ENCODE peak calls at places on chromosomes 11 and 22, in six cellular contexts. N, T, O, J, Y and E are unnamed samples.

GRCh38 chr11:21615871-21616270 is 577.0 kb upstream of the ANO5 start:
- DNase-seq in J (no peak), T (no peak), N (no peak), Y (no peak), O (no peak), E (no peak)

GRCh38 chr22:22923930-22924329 is 36.3 kb downstream of the IGLL5 start:
- DNase-seq in Y (no peak), J (no peak), T (no peak), O (no peak), N (no peak), E (no peak)

GRCh38 chr22:21933413-21933812 is 19.2 kb downstream of the PPM1F start:
- DNase-seq in T (no peak), Y (no peak), O (no peak), N (no peak), J (no peak), E (no peak)

GRCh38 chr22:45867118-45867905 is 109.7 kb downstream of the WNT7B start:
- DNase-seq in T (no peak), J (peak; percentile 41), Y (no peak), O (no peak), N (no peak), E (peak; percentile 70)

GRCh38 chr11:69234171-69234570 is 59.8 kb upstream of the MYEOV start:
- DNase-seq in J (no peak), N (no peak), T (no peak), O (no peak), Y (no peak), E (no peak)

GRCh38 chr11:11973361-11973800 is 35.0 kb downstream of the DKK3 start:
- DNase-seq in J (peak; percentile 39), N (no peak), O (no peak), Y (peak; percentile 86), T (peak; percentile 71), E (peak; percentile 87)

GRCh38 chr22:35746248-35746647 is 28.6 kb downstream of the APOL5 start:
- DNase-seq in N (no peak), J (no peak), T (no peak), O (no peak), Y (no peak), E (no peak)

GRCh38 chr11:83064011-83064410 is 7.7 kb downstream of the RAB30 start:
- DNase-seq in Y (no peak), T (no peak), N (no peak), O (no peak), J (no peak), E (no peak)

GRCh38 chr11:85249482-85249881 is 377.7 kb downstream of the DLG2 start:
- DNase-seq in T (no peak), N (no peak), Y (no peak), J (no peak), O (no peak), E (no peak)

GRCh38 chr11:104526006-104526405 is 362.1 kb upstream of the PDGFD start:
- DNase-seq in O (no peak), N (no peak), T (no peak), Y (no peak), J (no peak), E (no peak)

GRCh38 chr11:65110354-65110861 is 1.3 kb upstream of the TM7SF2 start:
- DNase-seq in J (peak; percentile 87), Y (peak; percentile 89), O (peak; percentile 52), T (peak; percentile 48), N (peak; percentile 83), E (peak; percentile 86)

GRCh38 chr11:37333345-37333744 is 735.3 kb upstream of the RAG2 start:
- DNase-seq in N (no peak), O (no peak), T (no peak), Y (no peak), J (no peak), E (no peak)

GRCh38 chr22:46054091-46054877 is 77.3 kb upstream of the WNT7B start:
- DNase-seq in N (no peak), J (peak; percentile 78), O (no peak), T (no peak), Y (no peak), E (peak; percentile 83)

GRCh38 chr11:128336203-128336602 is 251.2 kb downstream of the ETS1 start:
- DNase-seq in T (peak; percentile 49), Y (no peak), O (peak; percentile 76), J (peak; percentile 88), N (no peak), E (peak; percentile 78)

GRCh38 chr11:36222755-36223635 is 66.2 kb downstream of the COMMD9 start:
- DNase-seq in N (no peak), J (no peak), Y (no peak), O (no peak), T (peak; percentile 11), E (peak; percentile 38)

GRCh38 chr11:2892215-2893020 is 6.8 kb upstream of the CDKN1C start:
- DNase-seq in N (peak; percentile 34), T (no peak), Y (peak; percentile 17), O (no peak), J (peak; percentile 41), E (peak; percentile 74)

GRCh38 chr22:27627901-27628300 is 173.7 kb downstream of the MN1 start:
- DNase-seq in N (no peak), J (no peak), Y (no peak), O (no peak), T (no peak), E (no peak)

GRCh38 chr11:45470151-45471001 is 184.2 kb upstream of the SYT13 start:
- DNase-seq in N (no peak), T (no peak), J (peak; percentile 63), O (no peak), Y (no peak), E (peak; percentile 94)

GRCh38 chr11:19777342-19778102 is 64.9 kb downstream of the NAV2 start:
- DNase-seq in N (no peak), Y (no peak), T (no peak), J (peak; percentile 85), O (no peak), E (peak; percentile 23)

GRCh38 chr11:58796333-58797049 is 48.0 kb downstream of the GLYATL2 start:
- DNase-seq in J (no peak), N (no peak), T (no peak), O (no peak), Y (peak; percentile 2), E (no peak)

GRCh38 chr22:46936378-46936916 is 174.0 kb downstream of the TBC1D22A start:
- DNase-seq in T (no peak), N (no peak), Y (no peak), J (no peak), O (no peak), E (no peak)

GRCh38 chr22:24011735-24012068 is 598 bp downstream of the CABIN1 start:
- DNase-seq in O (no peak), T (peak; percentile 1), J (peak; percentile 5), N (no peak), Y (no peak), E (no peak)

GRCh38 chr11:58024601-58025091 is 965 bp downstream of the OR9Q1 start:
- DNase-seq in N (no peak), J (peak; percentile 61), T (no peak), Y (no peak), O (no peak), E (peak; percentile 39)

GRCh38 chr11:128469220-128469619 is 118.1 kb downstream of the ETS1 start:
- DNase-seq in J (no peak), Y (no peak), T (no peak), N (no peak), O (no peak), E (no peak)

GRCh38 chr11:72179049-72179803 is 12.7 kb upstream of the FOLR1 start:
- DNase-seq in Y (no peak), O (no peak), T (no peak), J (no peak), N (no peak), E (no peak)

GRCh38 chr11:20243974-20244373 is 83.7 kb upstream of the DBX1 start:
- DNase-seq in Y (no peak), T (no peak), N (no peak), J (peak; percentile 8), O (no peak), E (no peak)

GRCh38 chr22:41589260-41589600 is 410 bp downstream of the PMM1 start:
- DNase-seq in N (no peak), T (no peak), Y (no peak), O (no peak), J (peak; percentile 23), E (peak; percentile 44)

GRCh38 chr11:1055990-1056771 is 18.5 kb upstream of the MUC2 start:
- DNase-seq in Y (no peak), T (no peak), N (no peak), J (no peak), O (no peak), E (no peak)

GRCh38 chr11:61700720-61701119 is 20.5 kb downstream of the DAGLA start:
- DNase-seq in J (no peak), O (no peak), N (no peak), Y (no peak), T (no peak), E (no peak)

GRCh38 chr11:5285703-5286102 is 16.0 kb upstream of the HBE1 start:
- DNase-seq in Y (no peak), T (no peak), O (no peak), J (no peak), N (no peak), E (no peak)

GRCh38 chr22:41286639-41287091 is 678 bp upstream of the RANGAP1 start:
- DNase-seq in Y (no peak), N (no peak), O (no peak), J (peak; percentile 48), T (no peak), E (peak; percentile 33)

GRCh38 chr11:2783536-2784082 is 83.8 kb upstream of the KCNQ1OT1 start:
- DNase-seq in T (no peak), Y (no peak), J (no peak), N (no peak), O (no peak), E (no peak)

GRCh38 chr11:85281550-85281949 is 345.6 kb downstream of the DLG2 start:
- DNase-seq in N (no peak), T (no peak), J (no peak), O (no peak), Y (no peak), E (no peak)